ENCODE peak calls at places on chromosomes 13 and 19, in six cellular contexts. One of them, this sample, is unnamed.

GRCh38 chr13:26719356-26719945 is 41.1 kb downstream of the GPR12 start:
- DNase-seq in GM12865: no peak
- DNase-seq in BJ: no peak
- DNase-seq in cardiac fibroblast: no peak
- DNase-seq in CD14-positive monocyte: no peak
- DNase-seq in foreskin fibroblast: peak
- DNase-seq in this sample: no peak

GRCh38 chr13:72379581-72379980 is 347.8 kb downstream of the MZT1 start:
- DNase-seq in GM12865: no peak
- DNase-seq in BJ: no peak
- DNase-seq in cardiac fibroblast: no peak
- DNase-seq in CD14-positive monocyte: no peak
- DNase-seq in foreskin fibroblast: no peak
- DNase-seq in this sample: no peak

GRCh38 chr13:33497146-33497845 is 211.7 kb upstream of the STARD13 start:
- DNase-seq in GM12865: no peak
- DNase-seq in BJ: no peak
- DNase-seq in cardiac fibroblast: no peak
- DNase-seq in CD14-positive monocyte: no peak
- DNase-seq in foreskin fibroblast: peak
- DNase-seq in this sample: no peak

GRCh38 chr19:41030651-41031050 is 39.6 kb downstream of the CYP2B6 start:
- DNase-seq in GM12865: no peak
- DNase-seq in BJ: no peak
- DNase-seq in cardiac fibroblast: peak
- DNase-seq in CD14-positive monocyte: no peak
- DNase-seq in foreskin fibroblast: no peak
- DNase-seq in this sample: no peak

GRCh38 chr19:55251296-55252081 is 7.3 kb downstream of the PPP6R1 start:
- DNase-seq in GM12865: peak
- DNase-seq in BJ: no peak
- DNase-seq in cardiac fibroblast: peak
- DNase-seq in CD14-positive monocyte: no peak
- DNase-seq in foreskin fibroblast: no peak
- DNase-seq in this sample: peak

GRCh38 chr19:9838324-9838723 is 3.2 kb downstream of the PIN1 start:
- DNase-seq in GM12865: no peak
- DNase-seq in BJ: no peak
- DNase-seq in cardiac fibroblast: no peak
- DNase-seq in CD14-positive monocyte: no peak
- DNase-seq in foreskin fibroblast: no peak
- DNase-seq in this sample: no peak

GRCh38 chr19:892243-892996 is 567 bp downstream of the MED16 start:
- DNase-seq in GM12865: peak
- DNase-seq in BJ: no peak
- DNase-seq in cardiac fibroblast: no peak
- DNase-seq in CD14-positive monocyte: no peak
- DNase-seq in foreskin fibroblast: peak
- DNase-seq in this sample: no peak

GRCh38 chr13:100547805-100548204 is 40.8 kb downstream of the GGACT start:
- DNase-seq in GM12865: no peak
- DNase-seq in BJ: peak
- DNase-seq in cardiac fibroblast: no peak
- DNase-seq in CD14-positive monocyte: no peak
- DNase-seq in foreskin fibroblast: peak
- DNase-seq in this sample: no peak

GRCh38 chr13:52371736-52372247 is 34.2 kb downstream of the THSD1 start:
- DNase-seq in GM12865: no peak
- DNase-seq in BJ: no peak
- DNase-seq in cardiac fibroblast: peak
- DNase-seq in CD14-positive monocyte: no peak
- DNase-seq in foreskin fibroblast: peak
- DNase-seq in this sample: no peak

GRCh38 chr19:10007366-10007765 is 2.9 kb downstream of the COL5A3 start:
- DNase-seq in GM12865: no peak
- DNase-seq in BJ: no peak
- DNase-seq in cardiac fibroblast: no peak
- DNase-seq in CD14-positive monocyte: no peak
- DNase-seq in foreskin fibroblast: no peak
- DNase-seq in this sample: no peak

GRCh38 chr13:76161143-76161542 is 525.0 kb downstream of the LMO7 start:
- DNase-seq in GM12865: no peak
- DNase-seq in BJ: no peak
- DNase-seq in cardiac fibroblast: peak
- DNase-seq in CD14-positive monocyte: no peak
- DNase-seq in foreskin fibroblast: no peak
- DNase-seq in this sample: no peak

GRCh38 chr13:104485571-104485970 is 1419.4 kb upstream of the SLC10A2 start:
- DNase-seq in GM12865: no peak
- DNase-seq in BJ: no peak
- DNase-seq in cardiac fibroblast: peak
- DNase-seq in CD14-positive monocyte: no peak
- DNase-seq in foreskin fibroblast: no peak
- DNase-seq in this sample: no peak

GRCh38 chr19:35704218-35704617 is at the start of gene ZBTB32:
- DNase-seq in GM12865: no peak
- DNase-seq in BJ: no peak
- DNase-seq in cardiac fibroblast: peak
- DNase-seq in CD14-positive monocyte: no peak
- DNase-seq in foreskin fibroblast: peak
- DNase-seq in this sample: no peak

GRCh38 chr13:108096301-108096700 is 119.0 kb downstream of the LIG4 start:
- DNase-seq in GM12865: no peak
- DNase-seq in BJ: no peak
- DNase-seq in cardiac fibroblast: no peak
- DNase-seq in CD14-positive monocyte: no peak
- DNase-seq in foreskin fibroblast: no peak
- DNase-seq in this sample: no peak

GRCh38 chr13:110471833-110472162 is 89.7 kb downstream of the RAB20 start:
- DNase-seq in GM12865: peak
- DNase-seq in BJ: no peak
- DNase-seq in cardiac fibroblast: peak
- DNase-seq in CD14-positive monocyte: peak
- DNase-seq in foreskin fibroblast: no peak
- DNase-seq in this sample: peak

GRCh38 chr19:53019684-53020083 is 6.0 kb downstream of the ERVV-1 start:
- DNase-seq in GM12865: no peak
- DNase-seq in BJ: no peak
- DNase-seq in cardiac fibroblast: no peak
- DNase-seq in CD14-positive monocyte: no peak
- DNase-seq in foreskin fibroblast: no peak
- DNase-seq in this sample: no peak

GRCh38 chr13:27374650-27375049 is 49.8 kb upstream of the GTF3A start:
- DNase-seq in GM12865: peak
- DNase-seq in BJ: peak
- DNase-seq in cardiac fibroblast: peak
- DNase-seq in CD14-positive monocyte: peak
- DNase-seq in foreskin fibroblast: peak
- DNase-seq in this sample: peak

GRCh38 chr13:110405597-110406450 is 98.7 kb downstream of the COL4A2 start:
- DNase-seq in GM12865: no peak
- DNase-seq in BJ: no peak
- DNase-seq in cardiac fibroblast: peak
- DNase-seq in CD14-positive monocyte: no peak
- DNase-seq in foreskin fibroblast: peak
- DNase-seq in this sample: no peak

GRCh38 chr13:39509616-39510015 is 93.4 kb downstream of the LHFPL6 start:
- DNase-seq in GM12865: no peak
- DNase-seq in BJ: no peak
- DNase-seq in cardiac fibroblast: no peak
- DNase-seq in CD14-positive monocyte: no peak
- DNase-seq in foreskin fibroblast: no peak
- DNase-seq in this sample: no peak

GRCh38 chr19:7307590-7308218 is 13.5 kb upstream of the INSR start:
- DNase-seq in GM12865: no peak
- DNase-seq in BJ: no peak
- DNase-seq in cardiac fibroblast: no peak
- DNase-seq in CD14-positive monocyte: no peak
- DNase-seq in foreskin fibroblast: no peak
- DNase-seq in this sample: no peak

GRCh38 chr19:17409990-17410389 is 4.6 kb upstream of the BST2 start:
- DNase-seq in GM12865: no peak
- DNase-seq in BJ: no peak
- DNase-seq in cardiac fibroblast: peak
- DNase-seq in CD14-positive monocyte: no peak
- DNase-seq in foreskin fibroblast: no peak
- DNase-seq in this sample: no peak

GRCh38 chr19:4064551-4065260 is 2.0 kb downstream of the ZBTB7A start:
- DNase-seq in GM12865: peak
- DNase-seq in BJ: no peak
- DNase-seq in cardiac fibroblast: peak
- DNase-seq in CD14-positive monocyte: peak
- DNase-seq in foreskin fibroblast: peak
- DNase-seq in this sample: peak

DNA sequence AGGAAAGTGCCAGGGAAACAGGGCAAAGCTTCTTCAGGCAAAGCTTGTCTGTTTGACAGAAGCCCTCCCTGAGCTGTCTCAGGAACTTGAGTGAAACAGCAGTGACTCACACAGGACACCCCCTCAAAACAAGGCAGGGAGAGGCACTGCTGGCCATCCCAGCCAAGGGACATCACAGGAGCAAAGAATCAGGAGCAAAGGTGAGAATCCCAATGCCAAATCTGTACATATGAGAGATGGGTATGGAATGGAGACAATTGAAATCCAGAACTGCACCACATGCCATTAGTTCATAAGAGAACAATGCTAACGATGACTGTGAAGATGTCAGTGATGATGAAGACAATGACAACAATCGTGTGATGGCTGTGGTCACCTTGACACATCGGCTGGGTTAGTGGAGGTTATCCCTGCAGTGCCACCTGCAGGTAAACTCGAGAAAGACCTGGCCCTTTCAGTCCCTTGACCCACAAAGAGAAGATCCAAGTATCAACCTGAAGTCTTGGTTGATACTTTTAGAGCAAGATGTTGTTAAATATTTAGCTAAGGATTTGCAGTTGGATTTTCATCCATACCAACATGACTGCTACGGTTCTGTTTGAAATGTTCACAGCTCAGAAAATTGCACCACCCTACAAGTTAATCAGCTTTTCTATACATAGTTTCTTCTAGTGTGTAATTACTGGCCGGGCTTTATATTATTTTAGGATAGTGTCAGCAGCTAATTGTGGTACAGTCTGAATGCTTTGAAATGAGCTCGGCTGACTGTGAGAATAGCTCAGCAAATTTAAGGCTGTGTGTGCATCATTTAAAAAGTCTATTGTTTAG is 42.0 kb upstream of the IPO5 start:
- DNase-seq in GM12865: peak
- DNase-seq in BJ: no peak
- DNase-seq in cardiac fibroblast: no peak
- DNase-seq in CD14-positive monocyte: no peak
- DNase-seq in foreskin fibroblast: peak
- DNase-seq in this sample: peak
- TF ChIP-seq CTCF in GM12865: peak
- TF ChIP-seq CTCF in BJ: peak
- TF ChIP-seq CTCF in cardiac fibroblast: peak
- TF ChIP-seq CTCF in CD14-positive monocyte: no peak
- TF ChIP-seq CTCF in foreskin fibroblast: peak
- TF ChIP-seq CTCF in this sample: peak

GRCh38 chr19:2274937-2275535 is 6.9 kb downstream of the PEAK3 start:
- DNase-seq in GM12865: peak
- DNase-seq in BJ: no peak
- DNase-seq in cardiac fibroblast: peak
- DNase-seq in CD14-positive monocyte: peak
- DNase-seq in foreskin fibroblast: peak
- DNase-seq in this sample: no peak
- TF ChIP-seq CTCF in GM12865: peak
- TF ChIP-seq CTCF in BJ: peak
- TF ChIP-seq CTCF in cardiac fibroblast: peak
- TF ChIP-seq CTCF in CD14-positive monocyte: peak
- TF ChIP-seq CTCF in foreskin fibroblast: peak
- TF ChIP-seq CTCF in this sample: peak

GRCh38 chr19:38717051-38717450 is 27.2 kb downstream of the CAPN12 start:
- DNase-seq in GM12865: no peak
- DNase-seq in BJ: no peak
- DNase-seq in cardiac fibroblast: no peak
- DNase-seq in CD14-positive monocyte: no peak
- DNase-seq in foreskin fibroblast: no peak
- DNase-seq in this sample: no peak

GRCh38 chr19:38714354-38714778 is 29.9 kb downstream of the CAPN12 start:
- DNase-seq in GM12865: no peak
- DNase-seq in BJ: no peak
- DNase-seq in cardiac fibroblast: no peak
- DNase-seq in CD14-positive monocyte: no peak
- DNase-seq in foreskin fibroblast: no peak
- DNase-seq in this sample: no peak

GRCh38 chr19:38713227-38713649 is 31.0 kb downstream of the CAPN12 start:
- DNase-seq in GM12865: no peak
- DNase-seq in BJ: no peak
- DNase-seq in cardiac fibroblast: peak
- DNase-seq in CD14-positive monocyte: no peak
- DNase-seq in foreskin fibroblast: peak
- DNase-seq in this sample: no peak

GRCh38 chr19:38713865-38714264 is 30.4 kb downstream of the CAPN12 start:
- DNase-seq in GM12865: no peak
- DNase-seq in BJ: no peak
- DNase-seq in cardiac fibroblast: no peak
- DNase-seq in CD14-positive monocyte: no peak
- DNase-seq in foreskin fibroblast: no peak
- DNase-seq in this sample: no peak

DNA sequence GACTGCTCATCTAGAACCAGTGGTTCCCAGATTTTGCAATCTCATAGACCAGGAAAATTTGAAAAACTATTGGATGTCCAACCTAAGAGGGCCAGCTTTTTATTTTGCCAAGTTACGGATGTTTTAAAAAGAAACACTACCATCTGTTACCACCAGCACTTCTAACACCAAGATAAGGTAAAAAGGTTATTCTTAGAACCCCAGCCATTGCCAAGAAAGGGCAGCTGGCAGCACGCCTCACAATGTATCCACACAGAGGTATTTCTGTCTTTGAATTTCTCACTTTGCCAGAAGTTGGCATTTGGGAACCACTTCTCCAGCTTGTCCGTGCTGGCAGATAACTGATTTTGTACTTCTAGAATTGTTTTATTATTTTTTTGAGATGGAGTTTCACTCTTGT is 28.7 kb downstream of the CAPN12 start:
- DNase-seq in GM12865: no peak
- DNase-seq in BJ: no peak
- DNase-seq in cardiac fibroblast: peak
- DNase-seq in CD14-positive monocyte: no peak
- DNase-seq in foreskin fibroblast: no peak
- DNase-seq in this sample: no peak
- TF ChIP-seq CTCF in GM12865: no peak
- TF ChIP-seq CTCF in BJ: no peak
- TF ChIP-seq CTCF in cardiac fibroblast: no peak
- TF ChIP-seq CTCF in CD14-positive monocyte: no peak
- TF ChIP-seq CTCF in foreskin fibroblast: no peak
- TF ChIP-seq CTCF in this sample: no peak

GRCh38 chr13:102657630-102658029 is 37.2 kb downstream of the METTL21C start:
- DNase-seq in GM12865: no peak
- DNase-seq in BJ: no peak
- DNase-seq in cardiac fibroblast: no peak
- DNase-seq in CD14-positive monocyte: no peak
- DNase-seq in foreskin fibroblast: no peak
- DNase-seq in this sample: no peak
- TF ChIP-seq CTCF in GM12865: no peak
- TF ChIP-seq CTCF in BJ: peak
- TF ChIP-seq CTCF in cardiac fibroblast: peak
- TF ChIP-seq CTCF in CD14-positive monocyte: peak
- TF ChIP-seq CTCF in foreskin fibroblast: no peak
- TF ChIP-seq CTCF in this sample: no peak